ENCODE peak calls at places on chromosomes 3 and 15, in ten cellular contexts. U is NCI-H510A treated with DMSO at 0.1 percent for 48 hours; P is HS-5; J is lung microvascular endothelial cell; Q is stimulated activated CD4-positive, alpha-beta T cell treated with anti-CD3 and anti-CD28 coated beads, Interleukin-2, amount 100 ng/mL, for 4 hours; D is iPS-NIHi11; X is stimulated activated naive CD8-positive, alpha-beta T cell treated with anti-CD3 and anti-CD28 coated beads, Interleukin-15, amount 100 ng/mL, for 72 hours; N is NCI-H1105; F is GM13977; S is A172. B is an unnamed sample.

GRCh38 chr15:70376929-70377691 is 279.4 kb upstream of the TLE3 start:
- DNase-seq in P (peak; percentile 18), S (no peak), N (peak; percentile 32), J (no peak), Q (no peak), U (no peak), X (no peak), D (peak; percentile 52), F (no peak), B (peak; percentile 61)

GRCh38 chr3:33278106-33278672 is 947 bp downstream of the FBXL2 start:
- DNase-seq in D (no peak), S (peak; percentile 20), F (no peak), N (peak; percentile 19), U (peak; percentile 25), J (peak; percentile 17), X (no peak), Q (no peak), P (no peak), B (no peak)

GRCh38 chr3:170499562-170500156 is 81.0 kb downstream of the CLDN11 start:
- DNase-seq in X (no peak), U (no peak), N (no peak), F (peak; percentile 62), P (no peak), Q (no peak), S (peak; percentile 64), J (peak; percentile 60), D (peak; percentile 78), B (peak; percentile 74)

GRCh38 chr3:172692751-172693310 is 18.0 kb downstream of the NCEH1 start:
- DNase-seq in S (no peak), X (no peak), U (no peak), D (no peak), P (no peak), N (no peak), Q (no peak), F (no peak), J (no peak), B (no peak)

GRCh38 chr3:170228093-170228766 is 6.0 kb downstream of the PRKCI start:
- DNase-seq in N (no peak), D (no peak), P (no peak), S (peak; percentile 18), J (peak; percentile 31), U (no peak), X (no peak), Q (no peak), F (no peak), B (no peak)

GRCh38 chr15:76972420-76973361 is 22.2 kb upstream of the PSTPIP1 start:
- DNase-seq in F (no peak), U (no peak), P (no peak), Q (no peak), N (no peak), D (no peak), X (no peak), S (no peak), J (peak; percentile 56), B (no peak)

GRCh38 chr3:177519588-177519987 is 322.3 kb upstream of the TBL1XR1 start:
- DNase-seq in S (no peak), U (no peak), J (no peak), N (no peak), F (no peak), P (no peak), X (no peak), D (no peak), Q (no peak), B (no peak)

GRCh38 chr3:139601191-139601961 is 61.8 kb upstream of the RBP1 start:
- DNase-seq in D (no peak), Q (no peak), U (no peak), F (no peak), N (peak; percentile 53), X (no peak), J (no peak), S (no peak), P (no peak), B (no peak)

GRCh38 chr3:21551019-21551418 is 200.0 kb downstream of the ZNF385D start:
- DNase-seq in Q (no peak), F (no peak), X (no peak), U (no peak), P (no peak), N (no peak), D (no peak), J (no peak), S (peak; percentile 57), B (no peak)

GRCh38 chr3:155173771-155174170 is 93.7 kb downstream of the MME start:
- DNase-seq in N (no peak), S (no peak), P (no peak), Q (no peak), J (no peak), U (no peak), D (no peak), F (no peak), X (no peak), B (no peak)

GRCh38 chr3:27349832-27350231 is 19.4 kb downstream of the NEK10 start:
- DNase-seq in Q (no peak), X (no peak), P (no peak), F (no peak), N (peak; percentile 34), J (no peak), S (no peak), U (no peak), D (no peak), B (no peak)

GRCh38 chr3:134709563-134710312 is 58.9 kb upstream of the KY start:
- DNase-seq in P (no peak), S (peak; percentile 12), U (no peak), X (no peak), N (no peak), F (no peak), Q (no peak), D (peak; percentile 23), J (no peak), B (peak; percentile 19)

GRCh38 chr3:112926000-112926399 is 48.9 kb downstream of the CD200R1 start:
- DNase-seq in J (no peak), Q (no peak), U (no peak), P (no peak), D (no peak), F (no peak), S (no peak), N (no peak), X (no peak), B (no peak)

GRCh38 chr15:39530446-39531342 is 50.2 kb upstream of the THBS1 start:
- DNase-seq in S (no peak), X (no peak), J (no peak), F (no peak), P (no peak), D (no peak), U (no peak), Q (no peak), N (no peak), B (peak; percentile 43)

GRCh38 chr15:27767918-27768640 is 331.0 kb downstream of the OCA2 start:
- DNase-seq in U (no peak), N (no peak), X (no peak), P (no peak), J (no peak), Q (no peak), D (peak; percentile 54), F (no peak), S (no peak), B (no peak)

GRCh38 chr15:91627473-91628309 is 225.8 kb upstream of the SLCO3A1 start:
- DNase-seq in Q (no peak), S (no peak), X (no peak), D (no peak), F (no peak), J (no peak), N (no peak), U (no peak), P (no peak), B (peak; percentile 62)

GRCh38 chr3:88203537-88204143 is 53.9 kb downstream of the C3orf38 start:
- DNase-seq in X (peak; percentile 46), U (peak; percentile 63), F (peak; percentile 48), N (peak; percentile 40), J (peak; percentile 63), P (peak; percentile 38), D (peak; percentile 53), S (peak; percentile 66), Q (peak; percentile 15), B (peak; percentile 70)

GRCh38 chr15:92883643-92884458 is 16.3 kb upstream of the CHD2 start:
- DNase-seq in D (no peak), N (no peak), J (peak; percentile 49), U (peak; percentile 28), F (no peak), Q (no peak), S (peak; percentile 41), X (peak; percentile 42), P (no peak), B (no peak)

GRCh38 chr15:94004697-94005096 is 226.7 kb upstream of the MCTP2 start:
- DNase-seq in S (no peak), F (no peak), U (no peak), N (no peak), P (no peak), D (no peak), Q (no peak), X (no peak), J (no peak), B (no peak)

GRCh38 chr3:168427830-168428471 is 332.2 kb upstream of the GOLIM4 start:
- DNase-seq in Q (no peak), X (no peak), S (no peak), U (no peak), F (no peak), P (no peak), J (no peak), N (no peak), D (no peak), B (no peak)

GRCh38 chr15:29114277-29115092 is 155.1 kb downstream of the NSMCE3 start:
- DNase-seq in X (no peak), P (no peak), F (no peak), D (no peak), S (no peak), U (no peak), J (no peak), Q (peak; percentile 43), N (no peak), B (no peak)

GRCh38 chr3:184459355-184459754 is 79.5 kb downstream of the CHRD start:
- DNase-seq in S (peak; percentile 90), P (peak; percentile 93), U (no peak), X (no peak), F (no peak), J (peak; percentile 99), N (no peak), D (no peak), Q (no peak), B (peak; percentile 70)

GRCh38 chr15:79091204-79091867 is 756 bp upstream of the RASGRF1 start:
- DNase-seq in N (no peak), U (peak; percentile 7), F (peak; percentile 48), S (no peak), J (no peak), X (peak; percentile 30), Q (no peak), D (peak; percentile 72), P (no peak), B (no peak)

GRCh38 chr3:162376761-162377160 is 880.2 kb downstream of the OTOL1 start:
- DNase-seq in U (no peak), F (no peak), X (no peak), S (no peak), J (no peak), N (no peak), Q (no peak), D (no peak), P (no peak), B (no peak)

GRCh38 chr15:71112429-71112828 is 2.8 kb upstream of the THSD4 start:
- DNase-seq in X (no peak), D (no peak), P (no peak), F (no peak), N (no peak), U (no peak), Q (no peak), J (no peak), S (no peak), B (no peak)

GRCh38 chr3:27686642-27687041 is 35.5 kb downstream of the EOMES start:
- DNase-seq in D (no peak), Q (no peak), X (no peak), N (no peak), P (peak; percentile 72), S (no peak), J (no peak), F (no peak), U (no peak), B (peak; percentile 50)

GRCh38 chr15:66912001-66912400 is 153.4 kb upstream of the SMAD3 start:
- DNase-seq in F (no peak), N (no peak), J (no peak), D (no peak), P (no peak), U (no peak), S (no peak), Q (no peak), X (peak; percentile 27), B (no peak)

GRCh38 chr3:138862924-138863775 is 28.4 kb upstream of the PIK3CB start:
- DNase-seq in U (no peak), J (peak; percentile 58), X (no peak), Q (no peak), S (peak; percentile 74), D (peak; percentile 61), P (peak; percentile 45), F (no peak), N (no peak), B (peak; percentile 74)